ENCODE peak calls at places on chromosomes 3 and 15, in six cellular contexts. T, K, G, C, M and N are unnamed samples.
A peak's percentile ranks its signal among the peaks of the same experiment; 100 is the strongest.

GRCh38 chr3:61452536-61452991 is 108.8 kb upstream of the PTPRG start:
- DNase-seq in K (no peak), T (no peak), C (no peak), M (no peak), G (no peak), N (no peak)

GRCh38 chr3:69710153-69710977 is 28.9 kb upstream of the MITF start:
- DNase-seq in K (no peak), T (no peak), C (no peak), G (no peak), M (no peak), N (no peak)

GRCh38 chr3:59108091-59108815 is 58.4 kb upstream of the CFAP20DC start:
- DNase-seq in M (no peak), G (no peak), K (no peak), T (no peak), C (no peak), N (no peak)

GRCh38 chr15:66634540-66634939 is 67.5 kb upstream of the SMAD6 start:
- DNase-seq in G (no peak), M (no peak), K (no peak), C (no peak), T (no peak), N (no peak)

GRCh38 chr3:71694358-71694999 is 30.7 kb downstream of the EIF4E3 start:
- DNase-seq in G (no peak), K (no peak), C (no peak), T (no peak), M (no peak), N (no peak)

GRCh38 chr15:45454825-45455224 is 67.7 kb downstream of the SLC30A4 start:
- DNase-seq in C (no peak), T (no peak), K (peak; percentile 86), M (no peak), G (no peak), N (peak; percentile 46)

GRCh38 chr3:70519913-70520659 is 207.6 kb upstream of the MDFIC2 start:
- DNase-seq in T (no peak), C (no peak), M (no peak), G (no peak), K (no peak), N (peak; percentile 33)

GRCh38 chr15:85627245-85627935 is 167.3 kb downstream of the KLHL25 start:
- DNase-seq in K (no peak), M (no peak), T (no peak), G (no peak), C (no peak), N (no peak)